ENCODE peak calls at places on chromosomes 5 and 9, in eight cellular contexts. O, B, C, R, U, F, J and X are unnamed samples.

GRCh38 chr5:177427919-177428573 is 1.6 kb downstream of the GRK6 start:
- DNase-seq in C (no peak), U (no peak), F (no peak), J (peak; percentile 59), R (peak; percentile 18), O (no peak), B (no peak), X (no peak)

GRCh38 chr9:89013660-89014059 is 22.4 kb downstream of the S1PR3 start:
- DNase-seq in R (no peak), B (no peak), U (no peak), O (no peak), F (no peak), C (no peak), J (no peak), X (no peak)

GRCh38 chr5:175887463-175887862 is 16.1 kb downstream of the CPLX2 start:
- DNase-seq in F (no peak), R (no peak), J (no peak), B (no peak), O (no peak), U (no peak), C (no peak), X (no peak)

GRCh38 chr5:62650197-62650596 is 71.6 kb downstream of the LRRC70 start:
- DNase-seq in U (no peak), O (no peak), R (no peak), C (no peak), F (no peak), B (no peak), J (no peak), X (no peak)

GRCh38 chr5:137192293-137192743 is 306.8 kb downstream of the SPOCK1 start:
- DNase-seq in J (no peak), C (no peak), O (no peak), R (peak; percentile 38), B (no peak), U (no peak), F (no peak), X (no peak)

GRCh38 chr5:91521313-91521712 is 138.2 kb upstream of the ARRDC3 start:
- DNase-seq in B (no peak), J (no peak), F (no peak), R (no peak), C (no peak), U (no peak), O (no peak), X (no peak)

GRCh38 chr9:76905661-76905983 is 292 bp downstream of the PRUNE2 start:
- DNase-seq in B (no peak), C (no peak), R (no peak), U (no peak), O (no peak), F (no peak), J (no peak), X (no peak)

GRCh38 chr9:69466151-69466550 is 141.1 kb downstream of the ENTREP1 start:
- DNase-seq in O (no peak), J (no peak), B (no peak), R (no peak), U (no peak), F (no peak), C (no peak), X (no peak)

GRCh38 chr9:93592389-93593021 is 16.1 kb downstream of the PHF2 start:
- DNase-seq in B (no peak), U (no peak), O (no peak), J (no peak), F (peak; percentile 42), R (no peak), C (no peak), X (no peak)

GRCh38 chr9:35923927-35924763 is 14.9 kb downstream of the SPAAR start:
- DNase-seq in B (no peak), F (no peak), J (no peak), O (no peak), U (no peak), C (no peak), R (peak; percentile 25), X (peak; percentile 76)
- H3K4me3 ChIP-seq in B (no peak overlapping the region), F (no peak overlapping the region), J (no peak overlapping the region), O (no peak overlapping the region), U (no peak overlapping the region), C (no peak overlapping the region), R (no peak overlapping the region), X (peak overlapping the region; percentile 38)

GRCh38 chr5:61624553-61624952 is 292.5 kb downstream of the ZSWIM6 start:
- DNase-seq in J (no peak), O (no peak), C (no peak), B (no peak), F (no peak), U (no peak), R (no peak), X (no peak)
- H3K27ac ChIP-seq in J (no peak overlapping the region), O (no peak overlapping the region), C (peak overlapping the region; percentile 95), B (no peak overlapping the region), F (no peak overlapping the region), U (no peak overlapping the region), R (peak overlapping the region; percentile 85), X (no peak overlapping the region)

GRCh38 chr9:84673806-84674205 is 4.3 kb downstream of the NTRK2 start:
- DNase-seq in J (no peak), C (no peak), B (no peak), R (no peak), O (no peak), F (no peak), U (no peak), X (no peak)
- H3K4me3 ChIP-seq in J (no peak overlapping the region), C (no peak overlapping the region), B (no peak overlapping the region), R (no peak overlapping the region), O (no peak overlapping the region), F (no peak overlapping the region), U (no peak overlapping the region), X (no peak overlapping the region)

GRCh38 chr5:61051267-61051666 is 106.3 kb downstream of the NDUFAF2 start:
- DNase-seq in F (no peak), B (no peak), U (no peak), C (no peak), O (no peak), R (no peak), J (no peak), X (peak; percentile 16)
- H3K27ac ChIP-seq in F (no peak overlapping the region), B (no peak overlapping the region), U (no peak overlapping the region), C (no peak overlapping the region), O (no peak overlapping the region), R (no peak overlapping the region), J (no peak overlapping the region), X (no peak overlapping the region)